ENCODE peak calls at places on chromosomes 5 and 9, in seven cellular contexts. One of them, this sample, is unnamed.

GRCh38 chr9:131719262-131719908 is 20.5 kb downstream of the RAPGEF1 start:
- DNase-seq in AG08396: no peak
- DNase-seq in omental fat pad: no peak
- DNase-seq in kidney glomerular epithelial cell: no peak
- DNase-seq in germinal center: peak; percentile 45
- DNase-seq in GM03348: no peak
- DNase-seq in glutamatergic neuron: no peak
- DNase-seq in this sample: peak; percentile 31

GRCh38 chr5:98605010-98605425 is 168.4 kb upstream of the RGMB start:
- DNase-seq in germinal center: no peak
- DNase-seq in GM03348: no peak
- DNase-seq in AG08396: no peak
- DNase-seq in kidney glomerular epithelial cell: peak; percentile 10
- DNase-seq in omental fat pad: no peak
- DNase-seq in glutamatergic neuron: no peak
- DNase-seq in this sample: no peak

GRCh38 chr9:4700093-4700492 is 20.7 kb downstream of the CDC37L1 start:
- DNase-seq in germinal center: no peak
- DNase-seq in GM03348: no peak
- DNase-seq in omental fat pad: no peak
- DNase-seq in kidney glomerular epithelial cell: no peak
- DNase-seq in AG08396: no peak
- DNase-seq in glutamatergic neuron: no peak
- DNase-seq in this sample: no peak

GRCh38 chr9:111683351-111683750 is 21.9 kb downstream of the GNG10 start:
- DNase-seq in kidney glomerular epithelial cell: no peak
- DNase-seq in AG08396: no peak
- DNase-seq in glutamatergic neuron: no peak
- DNase-seq in GM03348: no peak
- DNase-seq in omental fat pad: no peak
- DNase-seq in germinal center: no peak
- DNase-seq in this sample: no peak

GRCh38 chr5:102663771-102664530 is 91.2 kb upstream of the PAM start:
- DNase-seq in omental fat pad: no peak
- DNase-seq in AG08396: no peak
- DNase-seq in glutamatergic neuron: no peak
- DNase-seq in kidney glomerular epithelial cell: no peak
- DNase-seq in germinal center: no peak
- DNase-seq in GM03348: peak; percentile 18
- DNase-seq in this sample: peak; percentile 25

GRCh38 chr5:107832746-107833145 is 162.0 kb upstream of the EFNA5 start:
- DNase-seq in germinal center: no peak
- DNase-seq in glutamatergic neuron: no peak
- DNase-seq in kidney glomerular epithelial cell: no peak
- DNase-seq in AG08396: no peak
- DNase-seq in GM03348: no peak
- DNase-seq in omental fat pad: no peak
- DNase-seq in this sample: no peak

GRCh38 chr9:108569624-108570023 is 286.2 kb downstream of the ACTL7B start:
- DNase-seq in GM03348: peak; percentile 60
- DNase-seq in AG08396: peak; percentile 50
- DNase-seq in glutamatergic neuron: peak; percentile 18
- DNase-seq in omental fat pad: no peak
- DNase-seq in kidney glomerular epithelial cell: no peak
- DNase-seq in germinal center: no peak
- DNase-seq in this sample: peak; percentile 62

GRCh38 chr9:38393128-38393809 is 767 bp downstream of the ALDH1B1 start:
- DNase-seq in GM03348: no peak
- DNase-seq in kidney glomerular epithelial cell: no peak
- DNase-seq in AG08396: peak; percentile 31
- DNase-seq in omental fat pad: no peak
- DNase-seq in germinal center: peak; percentile 15
- DNase-seq in glutamatergic neuron: no peak
- DNase-seq in this sample: no peak

GRCh38 chr9:127308559-127309429 is 44.2 kb downstream of the GARNL3 start:
- DNase-seq in omental fat pad: no peak
- DNase-seq in AG08396: no peak
- DNase-seq in kidney glomerular epithelial cell: no peak
- DNase-seq in glutamatergic neuron: no peak
- DNase-seq in GM03348: peak; percentile 45
- DNase-seq in germinal center: no peak
- DNase-seq in this sample: no peak

GRCh38 chr5:45189481-45189880 is 380.7 kb downstream of the MRPS30 start:
- DNase-seq in AG08396: no peak
- DNase-seq in GM03348: no peak
- DNase-seq in germinal center: no peak
- DNase-seq in kidney glomerular epithelial cell: no peak
- DNase-seq in glutamatergic neuron: no peak
- DNase-seq in omental fat pad: no peak
- DNase-seq in this sample: no peak

GRCh38 chr5:6729400-6730310 is 16.4 kb downstream of the TENT4A start:
- DNase-seq in germinal center: no peak
- DNase-seq in kidney glomerular epithelial cell: no peak
- DNase-seq in glutamatergic neuron: peak; percentile 38
- DNase-seq in GM03348: no peak
- DNase-seq in AG08396: no peak
- DNase-seq in omental fat pad: no peak
- DNase-seq in this sample: no peak

GRCh38 chr5:140240987-140241706 is 61.8 kb downstream of the PFDN1 start:
- DNase-seq in AG08396: peak; percentile 88
- DNase-seq in omental fat pad: peak; percentile 52
- DNase-seq in glutamatergic neuron: peak; percentile 74
- DNase-seq in kidney glomerular epithelial cell: peak; percentile 87
- DNase-seq in GM03348: peak; percentile 88
- DNase-seq in germinal center: no peak
- DNase-seq in this sample: peak; percentile 94

GRCh38 chr9:92378825-92379535 is 25.4 kb downstream of the OGN start:
- DNase-seq in kidney glomerular epithelial cell: no peak
- DNase-seq in germinal center: no peak
- DNase-seq in GM03348: peak; percentile 27
- DNase-seq in glutamatergic neuron: no peak
- DNase-seq in omental fat pad: no peak
- DNase-seq in AG08396: no peak
- DNase-seq in this sample: peak; percentile 38

GRCh38 chr9:15155826-15156225 is 151.2 kb downstream of the TTC39B start:
- DNase-seq in germinal center: no peak
- DNase-seq in GM03348: no peak
- DNase-seq in omental fat pad: no peak
- DNase-seq in AG08396: no peak
- DNase-seq in kidney glomerular epithelial cell: no peak
- DNase-seq in glutamatergic neuron: no peak
- DNase-seq in this sample: peak; percentile 66

GRCh38 chr9:22215492-22215891 is 206.4 kb upstream of the CDKN2B start:
- DNase-seq in kidney glomerular epithelial cell: no peak
- DNase-seq in glutamatergic neuron: no peak
- DNase-seq in GM03348: no peak
- DNase-seq in AG08396: no peak
- DNase-seq in omental fat pad: no peak
- DNase-seq in germinal center: no peak
- DNase-seq in this sample: no peak

GRCh38 chr5:157582731-157583580 is 7.4 kb upstream of the ADAM19 start:
- DNase-seq in germinal center: no peak
- DNase-seq in omental fat pad: no peak
- DNase-seq in glutamatergic neuron: no peak
- DNase-seq in kidney glomerular epithelial cell: no peak
- DNase-seq in GM03348: no peak
- DNase-seq in AG08396: no peak
- DNase-seq in this sample: no peak

GRCh38 chr9:101691657-101692056 is 46.8 kb downstream of the GRIN3A start:
- DNase-seq in GM03348: no peak
- DNase-seq in glutamatergic neuron: no peak
- DNase-seq in omental fat pad: no peak
- DNase-seq in germinal center: no peak
- DNase-seq in AG08396: no peak
- DNase-seq in kidney glomerular epithelial cell: no peak
- DNase-seq in this sample: no peak

GRCh38 chr5:32308951-32309350 is 3.8 kb downstream of the MTMR12 start:
- DNase-seq in GM03348: peak; percentile 35
- DNase-seq in germinal center: no peak
- DNase-seq in glutamatergic neuron: no peak
- DNase-seq in kidney glomerular epithelial cell: no peak
- DNase-seq in AG08396: no peak
- DNase-seq in omental fat pad: no peak
- DNase-seq in this sample: no peak

GRCh38 chr9:29325855-29326254 is 1752.6 kb upstream of the C9orf72 start:
- DNase-seq in AG08396: no peak
- DNase-seq in glutamatergic neuron: no peak
- DNase-seq in GM03348: no peak
- DNase-seq in kidney glomerular epithelial cell: no peak
- DNase-seq in omental fat pad: no peak
- DNase-seq in germinal center: no peak
- DNase-seq in this sample: no peak

GRCh38 chr5:65098393-65098792 is 329.7 kb downstream of the CWC27 start:
- DNase-seq in AG08396: no peak
- DNase-seq in kidney glomerular epithelial cell: no peak
- DNase-seq in GM03348: no peak
- DNase-seq in glutamatergic neuron: no peak
- DNase-seq in germinal center: no peak
- DNase-seq in omental fat pad: no peak
- DNase-seq in this sample: no peak

GRCh38 chr9:127047971-127048370 is 74.5 kb downstream of the ANGPTL2 start:
- DNase-seq in omental fat pad: no peak
- DNase-seq in GM03348: no peak
- DNase-seq in germinal center: no peak
- DNase-seq in AG08396: no peak
- DNase-seq in kidney glomerular epithelial cell: no peak
- DNase-seq in glutamatergic neuron: no peak
- DNase-seq in this sample: no peak

This sample was measured in osteoblast.